ENCODE peak calls at places on chromosomes 1 and 21, in ten cellular contexts. S is neural progenitor cell; E is nephron progenitor cell; C is ELR; X is right atrium auricular region; K is H1; M is CD4-positive, CD25-positive, alpha-beta regulatory T cell; B is HTR-8/SVneo; R is IMR-90; N is T-helper 2 cell treated with Interferon-gamma antibody and Interleukin-4, amounts not matched to agents 5 μg/mL and 100 μg/mL, for 36 hours. H is an unnamed sample.
A peak's percentile ranks its signal among the peaks of the same experiment; 100 is the strongest.

GRCh38 chr1:88800382-88801051 is 90.8 kb downstream of the GTF2B start:
- DNase-seq in S (peak; percentile 52), E (no peak), C (peak; percentile 72), X (no peak), K (peak; percentile 58), M (peak; percentile 30), B (peak; percentile 8), R (peak; percentile 13), N (peak; percentile 9), H (peak; percentile 15)

GRCh38 chr1:152869808-152870419 is 8.2 kb upstream of the SMCP start:
- DNase-seq in S (peak; percentile 50), E (peak; percentile 74), C (peak; percentile 81), X (peak; percentile 72), K (peak; percentile 80), M (peak; percentile 22), B (peak; percentile 36), R (peak; percentile 51), N (peak; percentile 39), H (peak; percentile 52)

GRCh38 chr1:158999301-159000069 is 10.2 kb upstream of the IFI16 start:
- DNase-seq in S (peak; percentile 90), E (peak; percentile 74), C (peak; percentile 88), X (peak; percentile 94), K (peak; percentile 66), M (no peak), B (peak; percentile 21), R (peak; percentile 88), N (no peak), H (peak; percentile 76)

GRCh38 chr21:45421071-45421845 is 16.3 kb downstream of the COL18A1 start:
- DNase-seq in S (no peak), E (no peak), C (no peak), X (no peak), K (no peak), M (no peak), B (no peak), R (no peak), N (no peak), H (peak; percentile 25)

GRCh38 chr1:162302660-162303344 is 73.9 kb downstream of the SPATA46 start:
- DNase-seq in S (no peak), E (no peak), C (peak; percentile 77), X (no peak), K (no peak), M (no peak), B (no peak), R (peak; percentile 73), N (no peak), H (no peak)

GRCh38 chr1:175597206-175597605 is 146.2 kb downstream of the TNR start:
- DNase-seq in S (no peak), E (no peak), C (no peak), X (no peak), K (no peak), M (no peak), B (no peak), R (no peak), N (no peak), H (no peak)

GRCh38 chr1:206002833-206003532 is at the start of gene RAB7B:
- DNase-seq in S (no peak), E (no peak), C (peak; percentile 77), X (peak; percentile 89), K (peak; percentile 41), M (no peak), B (peak; percentile 55), R (peak; percentile 76), N (no peak), H (peak; percentile 80)

GRCh38 chr1:6000444-6001288 is 8.4 kb upstream of the NPHP4 start:
- DNase-seq in S (no peak), E (no peak), C (no peak), X (no peak), K (no peak), M (no peak), B (no peak), R (no peak), N (no peak), H (no peak)

GRCh38 chr1:11878081-11878890 is 19.5 kb upstream of the NPPB start:
- DNase-seq in S (no peak), E (no peak), C (no peak), X (no peak), K (no peak), M (no peak), B (no peak), R (no peak), N (no peak), H (no peak)

GRCh38 chr1:66725885-66726665 is 26.2 kb upstream of the DYNLT5 start:
- DNase-seq in S (peak; percentile 87), E (peak; percentile 65), C (peak; percentile 78), X (peak; percentile 72), K (peak; percentile 68), M (peak; percentile 49), B (peak; percentile 22), R (peak; percentile 81), N (peak; percentile 50), H (peak; percentile 26)

GRCh38 chr1:221670081-221670480 is 71.8 kb downstream of the DUSP10 start:
- DNase-seq in S (no peak), E (no peak), C (peak; percentile 23), X (no peak), K (no peak), M (no peak), B (no peak), R (no peak), N (no peak), H (no peak)

GRCh38 chr1:211738709-211739301 is 63.4 kb upstream of the NEK2 start:
- DNase-seq in S (no peak), E (no peak), C (no peak), X (no peak), K (no peak), M (peak; percentile 4), B (peak; percentile 31), R (peak; percentile 7), N (peak; percentile 6), H (peak; percentile 42)

GRCh38 chr1:12757836-12758235 is 11.8 kb downstream of the CFAP107 start:
- DNase-seq in S (peak; percentile 14), E (no peak), C (no peak), X (no peak), K (no peak), M (no peak), B (no peak), R (no peak), N (no peak), H (no peak)

GRCh38 chr1:86774305-86775304 is 70.2 kb downstream of the SH3GLB1 start:
- DNase-seq in S (peak; percentile 16), E (peak; percentile 54), C (peak; percentile 91), X (peak; percentile 84), K (no peak), M (no peak), B (peak; percentile 72), R (peak; percentile 90), N (peak; percentile 59), H (peak; percentile 96)

GRCh38 chr1:42482635-42483153 is 19.6 kb downstream of the CCDC30 start:
- DNase-seq in S (no peak), E (no peak), C (no peak), X (no peak), K (no peak), M (no peak), B (no peak), R (no peak), N (no peak), H (no peak)

GRCh38 chr21:16587671-16588379 is 858.0 kb downstream of the USP25 start:
- DNase-seq in S (peak; percentile 12), E (no peak), C (peak; percentile 76), X (no peak), K (no peak), M (no peak), B (no peak), R (peak; percentile 77), N (no peak), H (peak; percentile 57)

GRCh38 chr1:237788069-237788468 is 102.7 kb downstream of the ZP4 start:
- DNase-seq in S (no peak), E (no peak), C (no peak), X (no peak), K (no peak), M (no peak), B (no peak), R (no peak), N (no peak), H (no peak)

GRCh38 chr21:33026878-33027400 is 1.2 kb downstream of the OLIG2 start:
- DNase-seq in S (peak; percentile 70), E (no peak), C (no peak), X (no peak), K (peak; percentile 72), M (no peak), B (no peak), R (peak; percentile 12), N (no peak), H (no peak)

GRCh38 chr1:27238032-27238431 is 3.6 kb downstream of the WDTC1 start:
- DNase-seq in S (no peak), E (no peak), C (no peak), X (no peak), K (no peak), M (no peak), B (no peak), R (no peak), N (no peak), H (no peak)

GRCh38 chr1:115545791-115546733 is 95.7 kb upstream of the VANGL1 start:
- DNase-seq in S (peak; percentile 65), E (peak; percentile 29), C (peak; percentile 99), X (no peak), K (peak; percentile 67), M (no peak), B (peak; percentile 81), R (peak; percentile 95), N (no peak), H (peak; percentile 99)

GRCh38 chr1:241600496-241600901 is 39.7 kb downstream of the CHML start:
- DNase-seq in S (no peak), E (no peak), C (peak; percentile 50), X (no peak), K (no peak), M (no peak), B (no peak), R (peak; percentile 66), N (no peak), H (no peak)

GRCh38 chr1:54805981-54806381 is 4.9 kb upstream of the TTC22 start:
- DNase-seq in S (no peak), E (no peak), C (no peak), X (no peak), K (no peak), M (no peak), B (no peak), R (no peak), N (no peak), H (no peak)

GRCh38 chr21:17250651-17251294 is 262.1 kb upstream of the CXADR start:
- DNase-seq in S (no peak), E (no peak), C (no peak), X (no peak), K (no peak), M (no peak), B (no peak), R (no peak), N (no peak), H (no peak)

GRCh38 chr1:26820784-26821269 is 5.7 kb upstream of the ZDHHC18 start:
- DNase-seq in S (no peak), E (no peak), C (no peak), X (no peak), K (no peak), M (peak; percentile 61), B (no peak), R (no peak), N (no peak), H (no peak)

GRCh38 chr1:84365225-84366221 is 32.8 kb upstream of the DNASE2B start:
- DNase-seq in S (no peak), E (no peak), C (peak; percentile 100), X (no peak), K (no peak), M (no peak), B (peak; percentile 71), R (peak; percentile 99), N (peak; percentile 42), H (peak; percentile 90)

H was measured in NCI-H226.